ENCODE peak calls at places on chromosomes 7 and 10, in ten cellular contexts. One of them, this sample, is unnamed.

GRCh38 chr10:99834410-99834809 is 52.0 kb downstream of the ABCC2 start:
- DNase-seq in activated CD4-positive, alpha-beta T cell treated with anti-CD3 and anti-CD28 coated beads for 1 hour: no peak
- DNase-seq in WTC11: no peak
- DNase-seq in effector CD4-positive, alpha-beta T cell: no peak
- DNase-seq in stimulated activated naive CD8-positive, alpha-beta T cell treated with anti-CD3 and anti-CD28 coated beads, Interleukin-15, amount 100 ng/mL, for 72 hours: no peak
- DNase-seq in ecto neural progenitor cell: no peak
- DNase-seq in NCI-H1048: no peak
- DNase-seq in AG04450: no peak
- DNase-seq in stimulated activated CD4-positive, alpha-beta T cell treated with anti-CD3 and anti-CD28 coated beads, Interleukin-1b, Interleukin-23, amount 100 ng/mL, for 4 hours: no peak
- DNase-seq in T1000: peak; percentile 39
- DNase-seq in this sample: peak; percentile 88

GRCh38 chr10:78547397-78547796 is 513.7 kb downstream of the RPS24 start:
- DNase-seq in activated CD4-positive, alpha-beta T cell treated with anti-CD3 and anti-CD28 coated beads for 1 hour: no peak
- DNase-seq in WTC11: no peak
- DNase-seq in effector CD4-positive, alpha-beta T cell: no peak
- DNase-seq in stimulated activated naive CD8-positive, alpha-beta T cell treated with anti-CD3 and anti-CD28 coated beads, Interleukin-15, amount 100 ng/mL, for 72 hours: no peak
- DNase-seq in ecto neural progenitor cell: no peak
- DNase-seq in NCI-H1048: no peak
- DNase-seq in AG04450: no peak
- DNase-seq in stimulated activated CD4-positive, alpha-beta T cell treated with anti-CD3 and anti-CD28 coated beads, Interleukin-1b, Interleukin-23, amount 100 ng/mL, for 4 hours: no peak
- DNase-seq in T1000: no peak
- DNase-seq in this sample: no peak

GRCh38 chr7:147771344-147771743 is 819.2 kb upstream of the C7orf33 start:
- DNase-seq in activated CD4-positive, alpha-beta T cell treated with anti-CD3 and anti-CD28 coated beads for 1 hour: no peak
- DNase-seq in WTC11: no peak
- DNase-seq in effector CD4-positive, alpha-beta T cell: no peak
- DNase-seq in stimulated activated naive CD8-positive, alpha-beta T cell treated with anti-CD3 and anti-CD28 coated beads, Interleukin-15, amount 100 ng/mL, for 72 hours: no peak
- DNase-seq in ecto neural progenitor cell: no peak
- DNase-seq in NCI-H1048: no peak
- DNase-seq in AG04450: no peak
- DNase-seq in stimulated activated CD4-positive, alpha-beta T cell treated with anti-CD3 and anti-CD28 coated beads, Interleukin-1b, Interleukin-23, amount 100 ng/mL, for 4 hours: no peak
- DNase-seq in T1000: no peak
- DNase-seq in this sample: no peak

GRCh38 chr10:111281516-111281915 is 204.7 kb downstream of the ADRA2A start:
- DNase-seq in activated CD4-positive, alpha-beta T cell treated with anti-CD3 and anti-CD28 coated beads for 1 hour: no peak
- DNase-seq in WTC11: peak; percentile 14
- DNase-seq in effector CD4-positive, alpha-beta T cell: no peak
- DNase-seq in stimulated activated naive CD8-positive, alpha-beta T cell treated with anti-CD3 and anti-CD28 coated beads, Interleukin-15, amount 100 ng/mL, for 72 hours: no peak
- DNase-seq in ecto neural progenitor cell: no peak
- DNase-seq in NCI-H1048: no peak
- DNase-seq in AG04450: no peak
- DNase-seq in stimulated activated CD4-positive, alpha-beta T cell treated with anti-CD3 and anti-CD28 coated beads, Interleukin-1b, Interleukin-23, amount 100 ng/mL, for 4 hours: no peak
- DNase-seq in T1000: no peak
- DNase-seq in this sample: no peak

GRCh38 chr10:8416755-8417154 is 362.3 kb downstream of the GATA3 start:
- DNase-seq in activated CD4-positive, alpha-beta T cell treated with anti-CD3 and anti-CD28 coated beads for 1 hour: no peak
- DNase-seq in WTC11: no peak
- DNase-seq in effector CD4-positive, alpha-beta T cell: peak; percentile 15
- DNase-seq in stimulated activated naive CD8-positive, alpha-beta T cell treated with anti-CD3 and anti-CD28 coated beads, Interleukin-15, amount 100 ng/mL, for 72 hours: no peak
- DNase-seq in ecto neural progenitor cell: no peak
- DNase-seq in NCI-H1048: no peak
- DNase-seq in AG04450: no peak
- DNase-seq in stimulated activated CD4-positive, alpha-beta T cell treated with anti-CD3 and anti-CD28 coated beads, Interleukin-1b, Interleukin-23, amount 100 ng/mL, for 4 hours: no peak
- DNase-seq in T1000: no peak
- DNase-seq in this sample: no peak

GRCh38 chr10:100873081-100873824 is 39.5 kb upstream of the SLF2 start:
- DNase-seq in activated CD4-positive, alpha-beta T cell treated with anti-CD3 and anti-CD28 coated beads for 1 hour: no peak
- DNase-seq in WTC11: no peak
- DNase-seq in effector CD4-positive, alpha-beta T cell: no peak
- DNase-seq in stimulated activated naive CD8-positive, alpha-beta T cell treated with anti-CD3 and anti-CD28 coated beads, Interleukin-15, amount 100 ng/mL, for 72 hours: no peak
- DNase-seq in ecto neural progenitor cell: no peak
- DNase-seq in NCI-H1048: no peak
- DNase-seq in AG04450: no peak
- DNase-seq in stimulated activated CD4-positive, alpha-beta T cell treated with anti-CD3 and anti-CD28 coated beads, Interleukin-1b, Interleukin-23, amount 100 ng/mL, for 4 hours: no peak
- DNase-seq in T1000: no peak
- DNase-seq in this sample: no peak

GRCh38 chr7:77382532-77382931 is 33.6 kb downstream of the GSAP start:
- DNase-seq in activated CD4-positive, alpha-beta T cell treated with anti-CD3 and anti-CD28 coated beads for 1 hour: no peak
- DNase-seq in WTC11: no peak
- DNase-seq in effector CD4-positive, alpha-beta T cell: no peak
- DNase-seq in stimulated activated naive CD8-positive, alpha-beta T cell treated with anti-CD3 and anti-CD28 coated beads, Interleukin-15, amount 100 ng/mL, for 72 hours: no peak
- DNase-seq in ecto neural progenitor cell: no peak
- DNase-seq in NCI-H1048: no peak
- DNase-seq in AG04450: no peak
- DNase-seq in stimulated activated CD4-positive, alpha-beta T cell treated with anti-CD3 and anti-CD28 coated beads, Interleukin-1b, Interleukin-23, amount 100 ng/mL, for 4 hours: no peak
- DNase-seq in T1000: no peak
- DNase-seq in this sample: no peak

GRCh38 chr10:101892782-101893391 is 49.3 kb upstream of the KCNIP2 start:
- DNase-seq in activated CD4-positive, alpha-beta T cell treated with anti-CD3 and anti-CD28 coated beads for 1 hour: no peak
- DNase-seq in WTC11: no peak
- DNase-seq in effector CD4-positive, alpha-beta T cell: no peak
- DNase-seq in stimulated activated naive CD8-positive, alpha-beta T cell treated with anti-CD3 and anti-CD28 coated beads, Interleukin-15, amount 100 ng/mL, for 72 hours: no peak
- DNase-seq in ecto neural progenitor cell: no peak
- DNase-seq in NCI-H1048: no peak
- DNase-seq in AG04450: no peak
- DNase-seq in stimulated activated CD4-positive, alpha-beta T cell treated with anti-CD3 and anti-CD28 coated beads, Interleukin-1b, Interleukin-23, amount 100 ng/mL, for 4 hours: no peak
- DNase-seq in T1000: no peak
- DNase-seq in this sample: no peak

GRCh38 chr10:125160856-125161569 is 650 bp upstream of the CTBP2 start:
- DNase-seq in activated CD4-positive, alpha-beta T cell treated with anti-CD3 and anti-CD28 coated beads for 1 hour: no peak
- DNase-seq in WTC11: peak; percentile 80
- DNase-seq in effector CD4-positive, alpha-beta T cell: no peak
- DNase-seq in stimulated activated naive CD8-positive, alpha-beta T cell treated with anti-CD3 and anti-CD28 coated beads, Interleukin-15, amount 100 ng/mL, for 72 hours: no peak
- DNase-seq in ecto neural progenitor cell: peak; percentile 92
- DNase-seq in NCI-H1048: peak; percentile 69
- DNase-seq in AG04450: peak; percentile 50
- DNase-seq in stimulated activated CD4-positive, alpha-beta T cell treated with anti-CD3 and anti-CD28 coated beads, Interleukin-1b, Interleukin-23, amount 100 ng/mL, for 4 hours: no peak
- DNase-seq in T1000: peak; percentile 78
- DNase-seq in this sample: peak; percentile 95

GRCh38 chr7:25189197-25189596 is 39.1 kb downstream of the NPVF start:
- DNase-seq in activated CD4-positive, alpha-beta T cell treated with anti-CD3 and anti-CD28 coated beads for 1 hour: no peak
- DNase-seq in WTC11: no peak
- DNase-seq in effector CD4-positive, alpha-beta T cell: no peak
- DNase-seq in stimulated activated naive CD8-positive, alpha-beta T cell treated with anti-CD3 and anti-CD28 coated beads, Interleukin-15, amount 100 ng/mL, for 72 hours: no peak
- DNase-seq in ecto neural progenitor cell: no peak
- DNase-seq in NCI-H1048: no peak
- DNase-seq in AG04450: no peak
- DNase-seq in stimulated activated CD4-positive, alpha-beta T cell treated with anti-CD3 and anti-CD28 coated beads, Interleukin-1b, Interleukin-23, amount 100 ng/mL, for 4 hours: no peak
- DNase-seq in T1000: no peak
- DNase-seq in this sample: no peak

GRCh38 chr7:3589756-3590155 is 288.7 kb downstream of the SDK1 start:
- DNase-seq in activated CD4-positive, alpha-beta T cell treated with anti-CD3 and anti-CD28 coated beads for 1 hour: no peak
- DNase-seq in WTC11: no peak
- DNase-seq in effector CD4-positive, alpha-beta T cell: no peak
- DNase-seq in stimulated activated naive CD8-positive, alpha-beta T cell treated with anti-CD3 and anti-CD28 coated beads, Interleukin-15, amount 100 ng/mL, for 72 hours: no peak
- DNase-seq in ecto neural progenitor cell: no peak
- DNase-seq in NCI-H1048: no peak
- DNase-seq in AG04450: no peak
- DNase-seq in stimulated activated CD4-positive, alpha-beta T cell treated with anti-CD3 and anti-CD28 coated beads, Interleukin-1b, Interleukin-23, amount 100 ng/mL, for 4 hours: no peak
- DNase-seq in T1000: no peak
- DNase-seq in this sample: no peak

GRCh38 chr7:3267928-3268690 is 32.9 kb upstream of the SDK1 start:
- DNase-seq in activated CD4-positive, alpha-beta T cell treated with anti-CD3 and anti-CD28 coated beads for 1 hour: no peak
- DNase-seq in WTC11: no peak
- DNase-seq in effector CD4-positive, alpha-beta T cell: no peak
- DNase-seq in stimulated activated naive CD8-positive, alpha-beta T cell treated with anti-CD3 and anti-CD28 coated beads, Interleukin-15, amount 100 ng/mL, for 72 hours: no peak
- DNase-seq in ecto neural progenitor cell: no peak
- DNase-seq in NCI-H1048: no peak
- DNase-seq in AG04450: peak; percentile 97
- DNase-seq in stimulated activated CD4-positive, alpha-beta T cell treated with anti-CD3 and anti-CD28 coated beads, Interleukin-1b, Interleukin-23, amount 100 ng/mL, for 4 hours: no peak
- DNase-seq in T1000: peak; percentile 59
- DNase-seq in this sample: peak; percentile 94

GRCh38 chr10:75630746-75631145 is 199.3 kb downstream of the LRMDA start:
- DNase-seq in activated CD4-positive, alpha-beta T cell treated with anti-CD3 and anti-CD28 coated beads for 1 hour: no peak
- DNase-seq in WTC11: no peak
- DNase-seq in effector CD4-positive, alpha-beta T cell: no peak
- DNase-seq in stimulated activated naive CD8-positive, alpha-beta T cell treated with anti-CD3 and anti-CD28 coated beads, Interleukin-15, amount 100 ng/mL, for 72 hours: no peak
- DNase-seq in ecto neural progenitor cell: no peak
- DNase-seq in NCI-H1048: no peak
- DNase-seq in AG04450: no peak
- DNase-seq in stimulated activated CD4-positive, alpha-beta T cell treated with anti-CD3 and anti-CD28 coated beads, Interleukin-1b, Interleukin-23, amount 100 ng/mL, for 4 hours: no peak
- DNase-seq in T1000: no peak
- DNase-seq in this sample: no peak

GRCh38 chr7:117019786-117020604 is 66.7 kb downstream of the ST7 start:
- DNase-seq in activated CD4-positive, alpha-beta T cell treated with anti-CD3 and anti-CD28 coated beads for 1 hour: no peak
- DNase-seq in WTC11: peak; percentile 56
- DNase-seq in effector CD4-positive, alpha-beta T cell: no peak
- DNase-seq in stimulated activated naive CD8-positive, alpha-beta T cell treated with anti-CD3 and anti-CD28 coated beads, Interleukin-15, amount 100 ng/mL, for 72 hours: no peak
- DNase-seq in ecto neural progenitor cell: peak; percentile 82
- DNase-seq in NCI-H1048: no peak
- DNase-seq in AG04450: peak; percentile 74
- DNase-seq in stimulated activated CD4-positive, alpha-beta T cell treated with anti-CD3 and anti-CD28 coated beads, Interleukin-1b, Interleukin-23, amount 100 ng/mL, for 4 hours: no peak
- DNase-seq in T1000: no peak
- DNase-seq in this sample: peak; percentile 91

GRCh38 chr7:155084021-155084420 is 13.9 kb downstream of the HTR5A start:
- DNase-seq in activated CD4-positive, alpha-beta T cell treated with anti-CD3 and anti-CD28 coated beads for 1 hour: no peak
- DNase-seq in WTC11: no peak
- DNase-seq in effector CD4-positive, alpha-beta T cell: no peak
- DNase-seq in stimulated activated naive CD8-positive, alpha-beta T cell treated with anti-CD3 and anti-CD28 coated beads, Interleukin-15, amount 100 ng/mL, for 72 hours: no peak
- DNase-seq in ecto neural progenitor cell: no peak
- DNase-seq in NCI-H1048: no peak
- DNase-seq in AG04450: no peak
- DNase-seq in stimulated activated CD4-positive, alpha-beta T cell treated with anti-CD3 and anti-CD28 coated beads, Interleukin-1b, Interleukin-23, amount 100 ng/mL, for 4 hours: no peak
- DNase-seq in T1000: no peak
- DNase-seq in this sample: no peak

GRCh38 chr7:7534031-7534430 is 1.6 kb downstream of the COL28A1 start:
- DNase-seq in activated CD4-positive, alpha-beta T cell treated with anti-CD3 and anti-CD28 coated beads for 1 hour: no peak
- DNase-seq in WTC11: no peak
- DNase-seq in effector CD4-positive, alpha-beta T cell: no peak
- DNase-seq in stimulated activated naive CD8-positive, alpha-beta T cell treated with anti-CD3 and anti-CD28 coated beads, Interleukin-15, amount 100 ng/mL, for 72 hours: no peak
- DNase-seq in ecto neural progenitor cell: no peak
- DNase-seq in NCI-H1048: no peak
- DNase-seq in AG04450: no peak
- DNase-seq in stimulated activated CD4-positive, alpha-beta T cell treated with anti-CD3 and anti-CD28 coated beads, Interleukin-1b, Interleukin-23, amount 100 ng/mL, for 4 hours: no peak
- DNase-seq in T1000: no peak
- DNase-seq in this sample: no peak

GRCh38 chr10:104257235-104257634 is 2.5 kb downstream of the GSTO1 start:
- DNase-seq in activated CD4-positive, alpha-beta T cell treated with anti-CD3 and anti-CD28 coated beads for 1 hour: no peak
- DNase-seq in WTC11: no peak
- DNase-seq in effector CD4-positive, alpha-beta T cell: no peak
- DNase-seq in stimulated activated naive CD8-positive, alpha-beta T cell treated with anti-CD3 and anti-CD28 coated beads, Interleukin-15, amount 100 ng/mL, for 72 hours: no peak
- DNase-seq in ecto neural progenitor cell: no peak
- DNase-seq in NCI-H1048: no peak
- DNase-seq in AG04450: no peak
- DNase-seq in stimulated activated CD4-positive, alpha-beta T cell treated with anti-CD3 and anti-CD28 coated beads, Interleukin-1b, Interleukin-23, amount 100 ng/mL, for 4 hours: no peak
- DNase-seq in T1000: no peak
- DNase-seq in this sample: no peak

GRCh38 chr7:112505495-112505894 is 24.7 kb downstream of the LSMEM1 start:
- DNase-seq in activated CD4-positive, alpha-beta T cell treated with anti-CD3 and anti-CD28 coated beads for 1 hour: no peak
- DNase-seq in WTC11: no peak
- DNase-seq in effector CD4-positive, alpha-beta T cell: no peak
- DNase-seq in stimulated activated naive CD8-positive, alpha-beta T cell treated with anti-CD3 and anti-CD28 coated beads, Interleukin-15, amount 100 ng/mL, for 72 hours: no peak
- DNase-seq in ecto neural progenitor cell: no peak
- DNase-seq in NCI-H1048: no peak
- DNase-seq in AG04450: no peak
- DNase-seq in stimulated activated CD4-positive, alpha-beta T cell treated with anti-CD3 and anti-CD28 coated beads, Interleukin-1b, Interleukin-23, amount 100 ng/mL, for 4 hours: no peak
- DNase-seq in T1000: no peak
- DNase-seq in this sample: no peak

GRCh38 chr7:112399501-112399900 is 50.8 kb upstream of the IFRD1 start:
- DNase-seq in activated CD4-positive, alpha-beta T cell treated with anti-CD3 and anti-CD28 coated beads for 1 hour: no peak
- DNase-seq in WTC11: no peak
- DNase-seq in effector CD4-positive, alpha-beta T cell: no peak
- DNase-seq in stimulated activated naive CD8-positive, alpha-beta T cell treated with anti-CD3 and anti-CD28 coated beads, Interleukin-15, amount 100 ng/mL, for 72 hours: no peak
- DNase-seq in ecto neural progenitor cell: no peak
- DNase-seq in NCI-H1048: no peak
- DNase-seq in AG04450: no peak
- DNase-seq in stimulated activated CD4-positive, alpha-beta T cell treated with anti-CD3 and anti-CD28 coated beads, Interleukin-1b, Interleukin-23, amount 100 ng/mL, for 4 hours: no peak
- DNase-seq in T1000: no peak
- DNase-seq in this sample: no peak

GRCh38 chr10:43322769-43323168 is 48.7 kb upstream of the FXYD4 start:
- DNase-seq in activated CD4-positive, alpha-beta T cell treated with anti-CD3 and anti-CD28 coated beads for 1 hour: peak; percentile 64
- DNase-seq in WTC11: peak; percentile 99
- DNase-seq in effector CD4-positive, alpha-beta T cell: peak; percentile 80
- DNase-seq in stimulated activated naive CD8-positive, alpha-beta T cell treated with anti-CD3 and anti-CD28 coated beads, Interleukin-15, amount 100 ng/mL, for 72 hours: peak; percentile 77
- DNase-seq in ecto neural progenitor cell: peak; percentile 98
- DNase-seq in NCI-H1048: peak; percentile 8
- DNase-seq in AG04450: no peak
- DNase-seq in stimulated activated CD4-positive, alpha-beta T cell treated with anti-CD3 and anti-CD28 coated beads, Interleukin-1b, Interleukin-23, amount 100 ng/mL, for 4 hours: peak; percentile 75
- DNase-seq in T1000: no peak
- DNase-seq in this sample: peak; percentile 19